ENCODE peak calls at places on chromosomes 6 and 20, in five cellular contexts. B, L, Z, U and P are unnamed samples.

GRCh38 chr6:113690255-113690956 is 166.7 kb upstream of the MARCKS start:
- DNase-seq in B (no peak), L (peak; percentile 26), Z (no peak), U (no peak), P (no peak)

GRCh38 chr6:158849899-158850806 is 31.0 kb upstream of the EZR start:
- DNase-seq in B (no peak), L (peak; percentile 87), Z (peak; percentile 87), U (peak; percentile 65), P (peak; percentile 31)

GRCh38 chr20:35715611-35716010 is 16.4 kb downstream of the ROMO1 start:
- DNase-seq in B (no peak), L (no peak), Z (no peak), U (no peak), P (no peak)

GRCh38 chr6:63764318-63764916 is 128.8 kb downstream of the PHF3 start:
- DNase-seq in B (no peak), L (no peak), Z (peak; percentile 51), U (no peak), P (no peak)

GRCh38 chr6:93424303-93425064 is 5.1 kb upstream of the EPHA7 start:
- DNase-seq in B (no peak), L (no peak), Z (no peak), U (no peak), P (no peak)

GRCh38 chr20:10359621-10360040 is 74.4 kb downstream of the MKKS start:
- DNase-seq in B (no peak), L (no peak), Z (no peak), U (no peak), P (no peak)

GRCh38 chr6:140441256-140441655 is 1066.8 kb upstream of the CITED2 start:
- DNase-seq in B (no peak), L (no peak), Z (peak; percentile 2), U (peak; percentile 41), P (peak; percentile 84)

GRCh38 chr20:45346291-45346718 is 1.9 kb downstream of the SDC4 start:
- DNase-seq in B (no peak), L (no peak), Z (peak; percentile 18), U (no peak), P (peak; percentile 39)

GRCh38 chr20:63219447-63219821 is 3.5 kb upstream of the YTHDF1 start:
- DNase-seq in B (no peak), L (no peak), Z (no peak), U (no peak), P (no peak)

DNA sequence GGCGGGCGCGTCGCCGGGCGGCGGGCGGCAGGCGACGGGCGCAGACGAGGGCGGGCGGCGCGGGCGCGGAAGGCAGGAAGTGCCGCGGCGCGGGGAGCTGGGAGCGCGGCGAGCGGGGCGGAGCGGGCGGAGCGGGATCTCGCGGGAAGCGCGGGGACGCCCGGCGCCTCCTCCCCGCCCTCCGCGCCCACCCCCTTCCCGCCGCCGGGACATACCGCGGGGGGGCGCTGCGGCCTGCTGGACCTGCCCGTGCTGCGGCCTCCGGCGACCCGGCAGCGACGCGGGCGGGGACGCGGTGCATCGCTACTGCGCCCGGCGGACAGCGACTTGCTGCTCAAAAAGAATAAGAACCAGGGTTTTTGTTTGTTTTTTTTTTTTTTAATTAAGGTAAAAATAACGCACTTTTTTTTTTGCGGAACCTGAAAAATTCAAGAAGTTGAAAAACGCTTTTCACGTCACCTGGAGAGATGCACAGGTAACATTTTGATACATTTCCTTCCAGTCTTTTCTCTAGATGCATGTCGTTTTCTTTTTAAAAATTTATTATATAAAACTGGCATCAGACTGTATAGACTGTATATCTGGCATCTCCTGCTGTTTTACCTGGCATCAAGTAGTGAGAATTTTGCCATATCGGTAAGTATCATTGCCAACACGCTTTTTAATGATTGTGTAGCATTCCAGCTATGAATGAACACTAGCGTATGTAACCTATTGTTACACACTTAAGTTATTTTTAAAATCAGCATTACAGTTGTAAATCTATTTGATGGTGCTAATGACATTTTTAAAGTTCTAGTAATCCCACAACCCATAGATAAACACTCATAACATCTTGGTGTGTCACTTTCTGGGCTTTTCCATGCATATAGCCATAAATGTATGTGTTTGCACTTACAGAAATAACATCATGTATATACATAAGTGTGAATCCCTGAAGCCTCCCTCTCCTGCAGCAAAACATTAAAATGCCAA is at the start of gene CENPB:
- DNase-seq in B (peak; percentile 45), L (peak; percentile 84), Z (peak; percentile 92), U (peak; percentile 94), P (peak; percentile 92)
- TF ChIP-seq POLR2A in B (no peak), L (peak; percentile 47), Z (no peak), U (no peak), P (peak; percentile 57)

DNA sequence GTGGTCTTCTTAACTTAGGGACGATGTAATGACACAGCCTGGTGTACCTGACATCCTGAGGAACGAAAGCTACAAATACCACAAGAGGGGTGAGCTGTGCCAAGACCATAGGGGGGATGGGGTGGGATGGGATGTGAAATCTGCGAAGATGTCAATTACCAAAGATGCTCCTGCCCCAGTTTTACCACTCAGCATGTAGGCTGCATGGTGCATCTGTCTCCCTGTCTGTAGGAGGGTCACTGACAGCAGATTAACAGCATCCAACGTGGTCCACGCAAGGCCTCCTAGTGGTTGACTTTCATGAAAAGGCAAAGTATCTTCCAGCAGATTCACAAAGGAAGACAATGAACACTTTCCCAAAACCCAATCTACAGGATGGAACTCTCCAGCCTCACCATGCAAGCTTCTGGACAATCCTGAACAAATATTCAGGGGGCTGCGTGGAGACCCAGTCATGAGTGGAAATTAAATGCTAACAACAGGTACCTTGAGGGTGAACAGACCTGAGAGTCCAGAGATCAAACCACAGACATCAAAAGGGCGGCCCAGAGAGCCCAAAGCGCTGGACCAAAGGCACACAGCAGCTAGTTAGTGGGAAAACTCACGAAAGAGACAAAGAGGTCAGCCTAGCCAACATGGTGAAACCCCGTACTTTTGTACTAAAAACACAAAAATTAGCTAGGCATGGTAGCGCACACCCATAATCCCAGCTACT is 44.4 kb downstream of the ZMYND8 start:
- DNase-seq in B (no peak), L (no peak), Z (no peak), U (no peak), P (no peak)
- TF ChIP-seq POLR2A in B (no peak), L (no peak), Z (no peak), U (no peak), P (no peak)

DNA sequence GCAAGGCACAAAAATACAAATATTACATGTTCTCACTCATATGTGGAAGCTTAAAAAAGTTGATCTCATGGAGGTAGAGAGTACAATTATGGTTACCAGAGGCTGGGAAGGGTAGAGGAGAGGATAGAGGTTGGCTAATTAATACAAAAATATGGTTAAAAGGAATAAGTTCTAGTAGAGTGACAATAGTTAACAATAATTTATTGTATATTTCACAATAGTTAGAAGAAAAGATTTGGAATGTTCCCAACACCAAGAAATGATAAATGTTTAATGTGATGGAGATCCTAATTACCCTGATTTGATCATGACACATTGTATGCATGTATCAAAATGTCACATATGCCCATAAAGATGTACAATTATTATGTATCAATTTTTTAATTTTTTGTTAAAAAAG is 1.8 kb downstream of the ALDH8A1 start:
- DNase-seq in B (no peak), L (no peak), Z (no peak), U (no peak), P (no peak)
- TF ChIP-seq POLR2A in B (no peak), L (no peak), Z (no peak), U (no peak), P (no peak)

GRCh38 chr20:18793625-18794427 is 19.8 kb upstream of the SCP2D1 start:
- DNase-seq in B (peak; percentile 39), L (peak; percentile 90), Z (peak; percentile 93), U (peak; percentile 91), P (peak; percentile 91)
- TF ChIP-seq POLR2A in B (no peak), L (peak; percentile 74), Z (peak; percentile 72), U (peak; percentile 63), P (peak; percentile 79)

GRCh38 chr20:53579266-53579580 is 14.4 kb downstream of the ZNF217 start:
- DNase-seq in B (no peak), L (no peak), Z (no peak), U (no peak), P (no peak)

GRCh38 chr20:53581444-53582311 is 12.0 kb downstream of the ZNF217 start:
- DNase-seq in B (no peak), L (no peak), Z (no peak), U (peak; percentile 65), P (no peak)

GRCh38 chr20:53578492-53579222 is 15.0 kb downstream of the ZNF217 start:
- DNase-seq in B (peak; percentile 11), L (peak; percentile 90), Z (peak; percentile 93), U (peak; percentile 51), P (peak; percentile 55)

GRCh38 chr20:53579581-53580375 is 13.9 kb downstream of the ZNF217 start:
- DNase-seq in B (no peak), L (no peak), Z (no peak), U (peak; percentile 38), P (no peak)

DNA sequence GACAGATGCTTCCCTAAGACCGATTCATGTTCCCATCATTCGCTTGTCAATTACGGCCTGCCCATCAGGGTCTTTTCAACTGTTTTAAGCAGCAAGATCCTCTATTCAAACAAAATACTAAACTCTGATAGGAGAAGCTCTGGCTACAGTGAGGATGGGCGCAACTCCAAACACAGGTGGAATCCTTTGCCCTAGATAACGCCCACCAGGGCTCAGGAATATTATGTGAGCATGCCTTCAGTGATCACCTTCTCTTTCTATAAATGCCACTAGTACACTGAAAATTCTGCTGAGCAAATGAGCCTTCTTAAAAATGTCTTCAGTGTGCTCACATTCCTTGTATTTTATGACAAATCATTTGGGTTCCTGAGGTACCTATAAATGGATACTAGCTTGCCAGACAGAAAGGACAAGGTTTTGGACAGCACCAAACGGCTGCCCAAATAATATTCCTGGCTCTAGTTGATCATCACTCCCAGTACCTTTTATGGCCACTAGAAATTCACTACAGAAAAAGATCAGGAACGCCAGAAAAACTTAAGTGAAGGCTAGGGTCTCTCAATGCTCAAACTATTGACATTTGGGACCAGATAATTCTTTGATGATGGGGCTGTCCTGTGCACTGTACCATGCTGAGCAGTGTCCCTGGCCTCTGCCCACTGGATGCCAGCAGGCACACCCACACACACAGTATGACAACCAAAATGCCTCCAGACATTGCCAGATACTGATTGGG is 13.1 kb downstream of the ZNF217 start:
- DNase-seq in B (no peak), L (no peak), Z (no peak), U (no peak), P (no peak)
- TF ChIP-seq POLR2A in B (no peak), L (no peak), Z (no peak), U (no peak), P (no peak)